ENCODE peak calls at places on chromosome 9, in four cellular contexts. O is nephron progenitor cell, V is esophagus squamous epithelium, C is progenitor cell of endocrine pancreas. B is an unnamed sample.

GRCh38 chr9:21395778-21396717 is 10.8 kb upstream of the IFNA2 start:
- DNase-seq in O (peak; percentile 91), V (no peak), C (peak; percentile 68), B (peak; percentile 47)

GRCh38 chr9:107049825-107050184 is 186.8 kb downstream of the ZNF462 start:
- DNase-seq in O (no peak), V (no peak), C (no peak), B (no peak)

GRCh38 chr9:89605181-89606048 is 603 bp downstream of the GADD45G start:
- DNase-seq in O (peak; percentile 60), V (no peak), C (peak; percentile 27), B (peak; percentile 47)

GRCh38 chr9:108586451-108586850 is 269.3 kb downstream of the ACTL7B start:
- DNase-seq in O (no peak), V (no peak), C (no peak), B (no peak)

GRCh38 chr9:3931996-3932906 is 367.6 kb downstream of the GLIS3 start:
- DNase-seq in O (no peak), V (no peak), C (no peak), B (no peak)

GRCh38 chr9:123525424-123525823 is 169.4 kb downstream of the CRB2 start:
- DNase-seq in O (no peak), V (no peak), C (no peak), B (no peak)

GRCh38 chr9:100082786-100083185 is 16.0 kb downstream of the ERP44 start:
- DNase-seq in O (no peak), V (no peak), C (no peak), B (no peak)

GRCh38 chr9:18791074-18791473 is 241.9 kb downstream of the SAXO1 start:
- DNase-seq in O (peak; percentile 66), V (no peak), C (peak; percentile 48), B (no peak)

GRCh38 chr9:128138001-128138400 is 10.5 kb upstream of the PTGES2 start:
- DNase-seq in O (no peak), V (no peak), C (no peak), B (no peak)

GRCh38 chr9:109779711-109780452 is at the start of gene PALM2AKAP2:
- DNase-seq in O (peak; percentile 84), V (no peak), C (peak; percentile 52), B (no peak)

GRCh38 chr9:112789493-112789892 is 38.9 kb downstream of the SNX30 start:
- DNase-seq in O (no peak), V (no peak), C (no peak), B (no peak)

GRCh38 chr9:18710089-18710488 is 236.1 kb downstream of the ADAMTSL1 start:
- DNase-seq in O (no peak), V (no peak), C (no peak), B (no peak)

GRCh38 chr9:138075961-138076649 is 198.5 kb downstream of the CACNA1B start:
- DNase-seq in O (no peak), V (no peak), C (no peak), B (peak; percentile 2)

DNA sequence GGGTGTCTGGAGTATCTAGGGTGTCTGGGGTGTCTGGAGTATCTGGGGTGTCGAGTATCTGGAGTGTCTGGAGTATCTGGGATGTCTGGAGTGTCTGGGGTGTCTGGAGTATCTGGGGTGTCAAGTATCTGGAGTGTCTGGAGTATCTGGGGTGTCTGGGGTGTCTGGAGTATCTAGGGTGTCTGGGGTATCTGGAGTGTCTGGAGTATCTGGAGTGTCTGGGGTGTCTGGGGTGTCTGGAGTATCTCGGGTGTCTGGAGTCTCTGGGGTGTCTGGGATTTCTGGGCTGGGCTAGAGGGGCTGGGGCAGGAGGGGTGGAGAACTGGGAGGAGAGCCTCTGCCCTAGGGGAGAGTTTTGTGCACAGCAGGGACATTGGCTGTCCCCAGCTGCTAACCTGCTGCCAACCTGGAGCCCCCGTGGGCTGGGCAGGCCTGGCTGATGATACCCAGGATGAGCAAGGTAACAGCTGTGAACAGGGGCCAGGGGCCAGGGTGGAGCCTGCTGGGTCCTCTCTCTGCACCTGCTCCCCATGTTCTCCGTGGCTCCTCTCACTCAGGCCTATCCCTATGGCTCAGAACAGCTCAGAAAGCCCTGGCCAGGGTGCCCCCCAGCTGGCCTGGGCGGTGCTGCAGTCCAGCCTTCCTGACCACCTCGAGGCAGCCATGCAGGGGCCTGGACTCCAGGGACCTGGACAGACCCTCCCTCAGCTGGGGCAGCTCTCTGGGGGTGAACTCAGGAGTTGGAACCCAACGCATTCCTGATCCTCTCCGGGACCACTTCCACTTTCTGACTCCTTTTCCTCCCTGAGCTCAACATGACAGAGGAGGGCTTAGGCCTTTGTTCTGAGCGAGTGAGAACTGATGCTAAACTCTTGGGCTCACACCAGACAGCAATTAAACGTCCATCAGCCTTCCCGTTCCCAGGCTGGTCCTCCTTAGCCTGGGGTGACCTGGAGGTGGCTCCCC is 29.9 kb downstream of the LHX3 start:
- DNase-seq in O (no peak), V (no peak), C (no peak), B (no peak)
- TF ChIP-seq CTCF in O (no peak), V (no peak), C (no peak), B (no peak)

GRCh38 chr9:134445000-134445399 is 118.7 kb downstream of the RXRA start:
- DNase-seq in O (no peak), V (no peak), C (no peak), B (no peak)

GRCh38 chr9:134442486-134443168 is 116.4 kb downstream of the RXRA start:
- DNase-seq in O (no peak), V (no peak), C (no peak), B (no peak)

GRCh38 chr9:134442087-134442470 is 115.8 kb downstream of the RXRA start:
- DNase-seq in O (no peak), V (no peak), C (no peak), B (no peak)

GRCh38 chr9:134444040-134444315 is 117.7 kb downstream of the RXRA start:
- DNase-seq in O (no peak), V (no peak), C (no peak), B (no peak)

GRCh38 chr9:134443169-134444039 is 117.1 kb downstream of the RXRA start:
- DNase-seq in O (peak; percentile 81), V (peak; percentile 39), C (peak; percentile 73), B (peak; percentile 73)
- TF ChIP-seq CTCF in O (peak; percentile 99), V (peak; percentile 99), C (peak; percentile 96), B (peak; percentile 86)

DNA sequence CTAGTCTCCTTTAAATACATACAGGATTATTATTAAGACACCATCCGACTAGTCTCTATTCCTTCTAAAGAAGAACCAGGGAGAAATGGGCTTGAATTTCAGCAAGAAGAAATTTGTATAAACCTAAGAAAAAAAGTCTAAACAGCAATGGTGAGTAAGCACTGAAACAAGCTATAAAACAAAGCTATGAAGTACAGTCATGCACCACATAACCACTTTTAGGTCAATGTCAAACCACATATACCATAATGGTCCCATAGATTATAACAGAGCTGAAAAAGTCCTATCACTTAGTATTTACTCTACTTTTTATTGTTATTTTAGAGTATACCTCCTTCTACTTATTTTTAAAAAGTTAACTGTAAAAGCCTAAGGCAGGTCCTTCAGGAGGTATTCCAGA is 102.0 kb upstream of the NFIB start:
- DNase-seq in O (no peak), V (no peak), C (no peak), B (no peak)
- TF ChIP-seq CTCF in O (no peak), V (no peak), C (no peak), B (no peak)

GRCh38 chr9:126318858-126319257 is 7.8 kb upstream of the MVB12B start:
- DNase-seq in O (no peak), V (no peak), C (no peak), B (no peak)

GRCh38 chr9:126320158-126320922 is 6.3 kb upstream of the MVB12B start:
- DNase-seq in O (no peak), V (no peak), C (no peak), B (no peak)

GRCh38 chr9:126321742-126322141 is 4.9 kb upstream of the MVB12B start:
- DNase-seq in O (no peak), V (no peak), C (no peak), B (no peak)

GRCh38 chr9:126317513-126317912 is 9.1 kb upstream of the MVB12B start:
- DNase-seq in O (no peak), V (no peak), C (no peak), B (no peak)

GRCh38 chr9:126319651-126320050 is 7.0 kb upstream of the MVB12B start:
- DNase-seq in O (no peak), V (no peak), C (no peak), B (no peak)
- TF ChIP-seq CTCF in O (no peak), V (no peak), C (no peak), B (no peak)

GRCh38 chr9:126069400-126069955 is 257.2 kb upstream of the MVB12B start:
- DNase-seq in O (no peak), V (no peak), C (no peak), B (no peak)
- TF ChIP-seq CTCF in O (no peak), V (no peak), C (no peak), B (no peak)

GRCh38 chr9:91220491-91221135 is 141.1 kb downstream of the AUH start:
- DNase-seq in O (no peak), V (no peak), C (no peak), B (no peak)
- TF ChIP-seq CTCF in O (no peak), V (no peak), C (no peak), B (no peak)

GRCh38 chr9:2824564-2824963 is 19.3 kb downstream of the PUM3 start:
- DNase-seq in O (peak; percentile 28), V (no peak), C (no peak), B (no peak)
- TF ChIP-seq CTCF in O (peak; percentile 44), V (no peak), C (peak; percentile 47), B (no peak)

GRCh38 chr9:136179101-136179616 is 25.8 kb downstream of the LHX3 start:
- DNase-seq in O (no peak), V (no peak), C (no peak), B (no peak)

GRCh38 chr9:136179761-136180160 is 25.2 kb downstream of the LHX3 start:
- DNase-seq in O (no peak), V (no peak), C (no peak), B (no peak)

GRCh38 chr9:136177224-136177623 is 27.7 kb downstream of the LHX3 start:
- DNase-seq in O (no peak), V (no peak), C (no peak), B (no peak)

GRCh38 chr9:136178773-136179075 is 26.2 kb downstream of the LHX3 start:
- DNase-seq in O (no peak), V (no peak), C (no peak), B (no peak)

DNA sequence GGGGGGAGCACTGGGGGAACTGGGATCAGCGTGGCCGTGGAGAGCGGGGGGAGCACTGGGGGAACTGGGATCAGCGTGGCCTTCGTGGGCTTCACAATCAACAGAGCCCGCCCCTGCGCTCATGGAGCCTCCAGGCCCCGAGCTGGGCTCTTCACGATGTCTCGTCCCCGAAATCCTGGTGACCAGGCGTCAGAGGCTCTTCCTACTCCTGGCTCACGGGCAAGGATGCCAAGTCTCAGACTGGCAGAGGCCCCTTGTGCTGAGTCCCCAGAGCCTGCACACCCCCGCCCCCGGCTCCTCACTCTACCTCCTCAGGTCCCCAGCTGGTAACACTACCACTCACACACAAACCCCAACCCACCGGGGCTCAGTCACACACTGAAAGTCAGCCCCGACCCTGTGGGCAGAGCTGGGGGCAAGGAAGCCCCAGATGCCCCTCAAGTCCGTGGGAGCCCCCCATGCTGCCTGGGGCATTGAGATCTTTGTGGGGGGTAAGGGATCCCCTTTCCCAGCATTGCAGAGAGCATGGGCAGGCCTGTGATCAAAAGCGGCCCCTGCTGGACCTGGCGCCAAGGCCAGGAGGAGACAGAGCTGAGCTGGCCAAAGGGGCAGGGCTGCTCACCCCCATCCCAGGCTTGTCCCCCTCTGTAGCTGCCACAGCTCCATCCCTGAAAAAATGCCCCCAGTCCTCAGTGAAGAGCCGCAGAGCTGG is 26.7 kb downstream of the LHX3 start:
- DNase-seq in O (no peak), V (no peak), C (no peak), B (no peak)
- TF ChIP-seq CTCF in O (no peak), V (no peak), C (no peak), B (no peak)

GRCh38 chr9:129712595-129713524 is 40.0 kb downstream of the PTGES start:
- DNase-seq in O (no peak), V (no peak), C (no peak), B (no peak)
- TF ChIP-seq CTCF in O (no peak), V (no peak), C (no peak), B (no peak)

B was measured in activated B cell treated with CpG ODN at 0.5 μM for 24 hours.